ENCODE peak calls at places on chromosome 16, in four cellular contexts. E, J, D and R are unnamed samples.

GRCh38 chr16:24876231-24876630 is 30.5 kb downstream of the SLC5A11 start:
- DNase-seq in E (no peak), J (no peak), D (no peak), R (no peak)

GRCh38 chr16:74667215-74667765 is 613 bp upstream of the RFWD3 start:
- DNase-seq in E (peak; percentile 79), J (peak; percentile 3), D (peak; percentile 20), R (no peak)

GRCh38 chr16:65229191-65229662 is 107.4 kb upstream of the CDH11 start:
- DNase-seq in E (no peak), J (peak; percentile 86), D (no peak), R (no peak)

GRCh38 chr16:89471225-89471624 is 19.1 kb downstream of the ANKRD11 start:
- DNase-seq in E (no peak), J (peak; percentile 88), D (no peak), R (no peak)

GRCh38 chr16:85019659-85020245 is 7.8 kb upstream of the KIAA0513 start:
- DNase-seq in E (no peak), J (no peak), D (no peak), R (no peak)

GRCh38 chr16:58661199-58661830 is 23.3 kb downstream of the SLC38A7 start:
- DNase-seq in E (peak; percentile 79), J (peak; percentile 91), D (peak; percentile 58), R (peak; percentile 70)

GRCh38 chr16:10616395-10616743 is 36.0 kb upstream of the EMP2 start:
- DNase-seq in E (peak; percentile 14), J (no peak), D (no peak), R (no peak)

GRCh38 chr16:67662653-67663010 is 1.9 kb downstream of the PARD6A start:
- DNase-seq in E (no peak), J (no peak), D (no peak), R (no peak)

GRCh38 chr16:89304941-89305705 is 87.6 kb downstream of the ZNF778 start:
- DNase-seq in E (no peak), J (no peak), D (no peak), R (no peak)

GRCh38 chr16:87653234-87653633 is 50.9 kb downstream of the JPH3 start:
- DNase-seq in E (no peak), J (peak; percentile 2), D (no peak), R (no peak)

GRCh38 chr16:57994778-57995177 is 5.7 kb downstream of the ZNF319 start:
- DNase-seq in E (peak; percentile 81), J (peak; percentile 25), D (no peak), R (no peak)

GRCh38 chr16:88453621-88454314 is 688 bp downstream of the ZFPM1 start:
- DNase-seq in E (peak; percentile 52), J (no peak), D (no peak), R (no peak)

GRCh38 chr16:68128577-68129305 is 43.6 kb downstream of the NFATC3 start:
- DNase-seq in E (no peak), J (peak; percentile 4), D (peak; percentile 3), R (no peak)

GRCh38 chr16:11726008-11726407 is 16.6 kb downstream of the TXNDC11 start:
- DNase-seq in E (no peak), J (no peak), D (no peak), R (no peak)

GRCh38 chr16:83843657-83844056 is 35.9 kb downstream of the HSBP1 start:
- DNase-seq in E (peak; percentile 22), J (no peak), D (no peak), R (no peak)

GRCh38 chr16:3950343-3951193 is 70.1 kb upstream of the CREBBP start:
- DNase-seq in E (no peak), J (peak; percentile 99), D (no peak), R (peak; percentile 95)

GRCh38 chr16:85998868-85999729 is 100.1 kb downstream of the IRF8 start:
- DNase-seq in E (no peak), J (no peak), D (no peak), R (no peak)

GRCh38 chr16:87855852-87856715 is 13.2 kb downstream of the SLC7A5 start:
- DNase-seq in E (no peak), J (peak; percentile 56), D (no peak), R (peak; percentile 73)

GRCh38 chr16:8712589-8713361 is 38.4 kb downstream of the ABAT start:
- DNase-seq in E (peak; percentile 78), J (no peak), D (peak; percentile 62), R (no peak)

GRCh38 chr16:87802670-87803069 is 36.9 kb upstream of the KLHDC4 start:
- DNase-seq in E (no peak), J (no peak), D (no peak), R (no peak)

GRCh38 chr16:14629612-14629918 is 495 bp downstream of the PARN start:
- DNase-seq in E (no peak), J (no peak), D (no peak), R (no peak)

GRCh38 chr16:85522842-85523601 is 90.1 kb upstream of the GSE1 start:
- DNase-seq in E (no peak), J (peak; percentile 24), D (no peak), R (no peak)

GRCh38 chr16:30615358-30616076 is 5.3 kb upstream of the ZNF689 start:
- DNase-seq in E (peak; percentile 81), J (peak; percentile 8), D (peak; percentile 45), R (no peak)

GRCh38 chr16:21302454-21302853 is 24.4 kb upstream of the CRYM start:
- DNase-seq in E (peak; percentile 13), J (peak; percentile 3), D (no peak), R (no peak)

GRCh38 chr16:9906218-9906617 is 276.0 kb downstream of the GRIN2A start:
- DNase-seq in E (no peak), J (no peak), D (no peak), R (no peak)

GRCh38 chr16:30518552-30518951 is 7.8 kb downstream of the ZNF768 start:
- DNase-seq in E (no peak), J (no peak), D (no peak), R (no peak)

GRCh38 chr16:19162085-19162484 is 6.0 kb upstream of the SYT17 start:
- DNase-seq in E (no peak), J (peak; percentile 17), D (no peak), R (no peak)

GRCh38 chr16:17544785-17545184 is 74.0 kb upstream of the XYLT1 start:
- DNase-seq in E (peak; percentile 47), J (no peak), D (no peak), R (no peak)

GRCh38 chr16:30977502-30977901 is 7.5 kb upstream of the HSD3B7 start:
- DNase-seq in E (peak; percentile 50), J (no peak), D (no peak), R (no peak)

GRCh38 chr16:85372627-85373372 is 240.3 kb upstream of the GSE1 start:
- DNase-seq in E (no peak), J (peak; percentile 85), D (no peak), R (peak; percentile 85)

GRCh38 chr16:56277040-56277439 is 85.8 kb downstream of the GNAO1 start:
- DNase-seq in E (peak; percentile 70), J (no peak), D (no peak), R (no peak)

GRCh38 chr16:56273615-56274014 is 82.3 kb downstream of the GNAO1 start:
- DNase-seq in E (no peak), J (no peak), D (no peak), R (no peak)

GRCh38 chr16:56275076-56275475 is 83.8 kb downstream of the GNAO1 start:
- DNase-seq in E (no peak), J (peak; percentile 11), D (no peak), R (no peak)

GRCh38 chr16:56274369-56274768 is 83.1 kb downstream of the GNAO1 start:
- DNase-seq in E (no peak), J (no peak), D (no peak), R (no peak)

DNA sequence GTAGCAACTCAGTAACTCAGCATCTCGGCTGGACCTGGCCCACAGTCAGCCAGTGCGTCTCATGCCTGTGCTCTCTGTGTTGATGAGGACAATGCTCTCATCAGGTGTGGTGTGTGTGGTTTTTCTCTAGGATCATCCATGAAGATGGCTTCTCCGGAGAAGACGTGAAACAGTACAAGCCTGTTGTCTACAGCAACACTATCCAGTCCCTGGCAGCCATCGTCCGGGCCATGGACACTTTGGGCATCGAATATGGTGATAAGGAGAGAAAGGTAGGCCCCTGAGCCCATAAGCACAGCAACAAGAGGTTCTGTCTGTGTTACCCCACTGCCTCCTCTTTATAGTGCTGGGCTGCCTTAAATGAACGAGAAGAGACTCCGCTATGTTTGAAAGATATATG is 84.5 kb downstream of the GNAO1 start:
- DNase-seq in E (no peak), J (no peak), D (no peak), R (no peak)
- H3K27ac ChIP-seq in E (no peak overlapping the region), J (no peak overlapping the region), D (no peak overlapping the region), R (no peak overlapping the region)

DNA sequence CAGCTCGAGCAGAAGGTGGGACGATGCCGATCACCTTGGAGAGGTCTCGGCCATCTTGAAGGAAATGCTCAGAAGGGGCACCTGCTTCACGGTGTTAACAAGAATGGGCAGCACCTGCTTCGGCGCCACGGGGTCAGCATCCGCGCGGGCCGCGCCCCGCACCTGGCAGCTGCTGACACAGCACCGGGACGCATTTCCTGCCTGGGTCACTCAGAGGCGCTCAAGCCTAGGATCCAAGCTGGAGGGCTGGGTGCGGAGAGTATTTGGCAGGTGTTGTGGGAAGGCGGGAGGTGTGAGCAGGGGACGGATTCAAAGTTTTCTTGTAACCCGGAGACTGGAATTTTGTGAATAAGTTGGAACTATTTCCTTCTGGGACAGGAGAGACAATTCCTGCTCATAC is 39.3 kb upstream of the AKTIP start:
- DNase-seq in E (no peak), J (no peak), D (no peak), R (no peak)
- H3K4me1 ChIP-seq in E (peaks cover 3% of the 10 kb centered on the region), J (no peaks in the 10 kb centered on the region), D (peaks cover 4% of the 10 kb centered on the region), R (no peaks in the 10 kb centered on the region)

GRCh38 chr16:27481282-27481934 is 68.3 kb downstream of the GTF3C1 start:
- DNase-seq in E (no peak), J (no peak), D (no peak), R (no peak)
- H3K36me3 ChIP-seq in E (no peaks in the 10 kb centered on the region), J (peaks cover 73% of the 10 kb centered on the region), D (peaks cover 99% of the 10 kb centered on the region), R (peaks cover 89% of the 10 kb centered on the region)

DNA sequence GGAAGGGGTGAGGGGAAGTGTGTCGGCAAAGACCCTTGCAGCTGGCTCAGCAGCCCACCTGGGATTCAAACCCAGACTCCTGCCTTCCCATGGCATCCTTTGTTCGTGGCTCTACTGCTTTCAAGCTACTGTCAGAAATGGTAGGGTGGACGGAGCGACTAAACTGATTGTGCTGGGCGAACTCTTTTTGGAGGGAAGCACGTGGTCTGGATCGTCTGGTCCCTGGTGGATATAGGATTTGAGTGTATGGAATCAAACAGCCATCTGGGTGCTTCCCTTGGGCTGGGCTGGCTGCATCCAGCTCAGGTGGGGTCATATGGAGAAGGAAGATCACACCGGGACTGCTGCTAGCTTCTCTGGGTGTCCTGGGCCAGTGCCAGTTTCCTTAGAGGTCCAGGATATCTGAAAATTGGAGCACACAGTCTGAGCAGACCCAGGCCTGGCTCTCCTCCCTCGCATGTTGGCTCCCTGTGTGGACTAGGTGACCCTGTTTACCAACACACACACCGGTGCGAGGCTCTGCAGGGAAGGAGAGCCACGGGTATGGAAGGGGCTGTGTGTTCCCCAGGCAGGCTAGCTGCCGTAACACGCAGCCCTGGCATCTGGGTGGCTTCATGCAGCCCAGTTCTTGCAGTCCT is 8.6 kb downstream of the CMIP start:
- DNase-seq in E (no peak), J (no peak), D (no peak), R (no peak)
- H3K27ac ChIP-seq in E (no peak overlapping the region), J (no peak overlapping the region), D (no peak overlapping the region), R (no peak overlapping the region)